ENCODE peak calls at places on chromosomes 16 and 17, in six cellular contexts. N, U, F, O, T and R are unnamed samples.
A peak's percentile ranks its signal among the peaks of the same experiment; 100 is the strongest.

GRCh38 chr17:75073618-75074047 is 14.1 kb upstream of the SLC16A5 start:
- DNase-seq in O (peak; percentile 66), F (no peak), U (no peak), T (no peak), N (no peak), R (no peak)

GRCh38 chr16:11256657-11257130 is 690 bp upstream of the SOCS1 start:
- DNase-seq in U (peak; percentile 67), T (peak; percentile 46), N (peak; percentile 25), F (peak; percentile 57), O (peak; percentile 81), R (peak; percentile 71)

GRCh38 chr17:32281011-32281451 is 15.4 kb downstream of the RHBDL3 start:
- DNase-seq in O (no peak), N (no peak), U (no peak), T (peak; percentile 50), F (no peak), R (no peak)

GRCh38 chr17:5121186-5121841 is 5.5 kb downstream of the USP6 start:
- DNase-seq in O (no peak), U (no peak), F (peak; percentile 45), T (no peak), N (no peak), R (no peak)

GRCh38 chr17:48374650-48375230 is 55.3 kb downstream of the SKAP1 start:
- DNase-seq in N (no peak), O (peak; percentile 14), U (peak; percentile 57), T (no peak), F (peak; percentile 74), R (peak; percentile 58)

GRCh38 chr16:84589975-84590719 is 27.7 kb downstream of the COTL1 start:
- DNase-seq in T (no peak), O (no peak), N (no peak), U (no peak), F (no peak), R (no peak)

GRCh38 chr17:48737330-48738043 is 8.9 kb upstream of the HOXB13 start:
- DNase-seq in T (no peak), N (no peak), O (no peak), U (no peak), F (no peak), R (no peak)

GRCh38 chr17:72730091-72730490 is 362.4 kb downstream of the SLC39A11 start:
- DNase-seq in T (no peak), U (no peak), N (peak; percentile 85), O (no peak), F (no peak), R (no peak)

GRCh38 chr17:4861052-4861451 is 27.9 kb downstream of the MINK1 start:
- DNase-seq in T (no peak), U (no peak), N (no peak), F (no peak), O (no peak), R (no peak)

GRCh38 chr16:65121870-65122723 is at the start of gene CDH11:
- DNase-seq in F (peak; percentile 70), N (peak; percentile 82), U (peak; percentile 81), O (peak; percentile 92), T (peak; percentile 88), R (no peak)

GRCh38 chr17:15261063-15261817 is 3.9 kb downstream of the PMP22 start:
- DNase-seq in N (peak; percentile 60), O (peak; percentile 80), U (peak; percentile 79), F (peak; percentile 75), T (peak; percentile 51), R (peak; percentile 61)

GRCh38 chr17:72387487-72387886 is 266.7 kb downstream of the SOX9 start:
- DNase-seq in T (no peak), U (peak; percentile 79), O (peak; percentile 90), N (peak; percentile 96), F (no peak), R (peak; percentile 82)

GRCh38 chr17:2233441-2233947 is 70.1 kb downstream of the SMG6 start:
- DNase-seq in T (no peak), U (no peak), O (peak; percentile 93), F (no peak), N (peak; percentile 89), R (no peak)

GRCh38 chr16:78689536-78689935 is 590.1 kb downstream of the WWOX start:
- DNase-seq in T (no peak), U (no peak), N (no peak), O (no peak), F (no peak), R (no peak)

GRCh38 chr17:46943511-46944393 is 20.8 kb downstream of the GOSR2 start:
- DNase-seq in N (peak; percentile 36), F (peak; percentile 77), T (no peak), O (peak; percentile 69), U (peak; percentile 68), R (peak; percentile 72)

GRCh38 chr17:4220655-4221054 is 43.1 kb downstream of the ANKFY1 start:
- DNase-seq in T (no peak), U (no peak), F (no peak), N (peak; percentile 11), O (peak; percentile 95), R (peak; percentile 33)

GRCh38 chr17:43822566-43823190 is 10.3 kb downstream of the MPP3 start:
- DNase-seq in U (no peak), F (no peak), N (peak; percentile 31), T (no peak), O (no peak), R (no peak)

GRCh38 chr17:82941021-82942001 is 101.5 kb upstream of the ZNF750 start:
- DNase-seq in O (no peak), T (no peak), F (no peak), N (no peak), U (no peak), R (no peak)

GRCh38 chr16:79815049-79815448 is 214.5 kb upstream of the MAF start:
- DNase-seq in O (no peak), F (no peak), U (no peak), T (no peak), N (no peak), R (no peak)

GRCh38 chr17:59853168-59853918 is 39.4 kb downstream of the TUBD1 start:
- DNase-seq in T (no peak), U (peak; percentile 72), N (peak; percentile 100), O (peak; percentile 97), F (peak; percentile 90), R (peak; percentile 98)

GRCh38 chr16:4788489-4788889 is 344 bp upstream of the SEPTIN12 start:
- DNase-seq in N (no peak), U (no peak), F (no peak), O (no peak), T (no peak), R (no peak)

GRCh38 chr16:22641030-22641671 is 130.5 kb downstream of the NPIPB5 start:
- DNase-seq in N (peak; percentile 49), U (peak; percentile 50), F (peak; percentile 60), O (peak; percentile 19), T (peak; percentile 38), R (peak; percentile 52)

DNA sequence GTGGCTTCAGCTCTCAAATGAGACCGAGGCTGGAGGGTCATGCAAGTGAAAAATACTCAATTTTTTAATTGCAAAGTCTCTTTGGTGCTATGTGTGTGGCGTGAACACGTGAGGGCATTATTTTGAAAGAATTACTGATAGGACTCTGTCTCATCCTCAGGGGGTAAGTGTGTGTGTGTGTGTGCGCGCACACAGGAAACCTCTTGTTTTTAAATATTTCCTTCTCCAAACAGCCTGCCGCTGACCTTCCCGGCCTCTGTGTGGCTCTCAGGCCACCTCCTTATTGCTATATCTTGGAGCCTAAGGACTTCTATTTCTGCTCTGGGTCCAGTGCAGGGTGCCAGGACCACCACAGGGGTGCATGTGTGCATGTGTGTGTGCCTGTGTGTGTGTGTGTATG is 99.7 kb downstream of the CMIP start:
- DNase-seq in O (no peak), F (no peak), U (no peak), T (no peak), N (no peak), R (no peak)
- H3K79me1 ChIP-seq in O (peaks cover 62% of the 10 kb centered on the region), F (peaks cover 3% of the 10 kb centered on the region), U (peaks cover 58% of the 10 kb centered on the region), T (peaks cover 8% of the 10 kb centered on the region), N (peaks cover 63% of the 10 kb centered on the region), R (peaks cover 3% of the 10 kb centered on the region)

DNA sequence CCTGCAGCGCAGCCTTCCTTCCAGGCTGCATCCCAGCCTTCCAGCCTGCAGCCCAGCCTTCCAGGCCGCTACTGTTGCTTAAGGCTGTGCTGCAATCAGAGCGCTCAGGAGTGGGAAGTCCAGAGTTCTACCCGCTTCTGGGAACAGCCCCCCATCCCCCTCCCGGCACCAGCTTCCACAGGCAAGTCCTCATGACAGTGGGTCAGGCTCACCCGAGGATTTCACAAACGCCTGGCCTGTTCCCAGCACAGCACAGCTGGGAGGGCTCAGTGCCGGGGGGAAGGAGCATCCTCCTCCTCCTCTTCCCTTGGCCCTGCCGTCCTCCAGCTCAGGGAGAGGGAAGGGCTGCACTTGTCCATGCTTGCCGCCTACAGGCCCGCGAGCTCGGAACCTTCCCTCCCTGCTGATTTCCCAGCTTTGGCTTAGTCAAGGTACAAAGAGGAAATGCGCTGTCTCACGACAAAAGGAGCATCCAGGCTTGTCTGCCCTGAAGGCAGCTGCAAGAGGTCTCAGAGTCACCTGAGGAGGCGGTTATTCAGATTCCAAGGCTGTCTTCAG is 8.3 kb downstream of the SOCS3 start:
- DNase-seq in U (peak; percentile 98), N (peak; percentile 98), T (no peak), O (peak; percentile 100), F (peak; percentile 95), R (peak; percentile 87)
- H2BK120ac ChIP-seq in U (no peak overlapping the region), N (peak overlapping the region; percentile 80), T (no peak overlapping the region), O (peak overlapping the region; percentile 77), F (no peak overlapping the region), R (peak overlapping the region; percentile 67)

GRCh38 chr16:89317729-89318429 is 100.4 kb downstream of the ZNF778 start:
- DNase-seq in T (no peak), F (no peak), O (no peak), N (no peak), U (no peak), R (no peak)

GRCh38 chr16:89318430-89318758 is 100.9 kb downstream of the ZNF778 start:
- DNase-seq in U (no peak), O (no peak), T (no peak), N (no peak), F (no peak), R (no peak)

GRCh38 chr16:89315791-89316581 is 98.5 kb downstream of the ZNF778 start:
- DNase-seq in T (no peak), N (peak; percentile 89), O (peak; percentile 86), U (no peak), F (no peak), R (peak; percentile 14)

GRCh38 chr16:89315271-89315670 is 97.8 kb downstream of the ZNF778 start:
- DNase-seq in T (no peak), N (no peak), F (no peak), U (no peak), O (no peak), R (no peak)

GRCh38 chr16:89316701-89317100 is 99.2 kb downstream of the ZNF778 start:
- DNase-seq in O (no peak), U (no peak), T (no peak), F (no peak), N (no peak), R (no peak)
- H3K79me1 ChIP-seq in O (peaks cover 15% of the 10 kb centered on the region), U (peaks cover 64% of the 10 kb centered on the region), T (peaks cover 50% of the 10 kb centered on the region), F (peaks cover 12% of the 10 kb centered on the region), N (peaks cover 97% of the 10 kb centered on the region), R (peaks cover 2% of the 10 kb centered on the region)

DNA sequence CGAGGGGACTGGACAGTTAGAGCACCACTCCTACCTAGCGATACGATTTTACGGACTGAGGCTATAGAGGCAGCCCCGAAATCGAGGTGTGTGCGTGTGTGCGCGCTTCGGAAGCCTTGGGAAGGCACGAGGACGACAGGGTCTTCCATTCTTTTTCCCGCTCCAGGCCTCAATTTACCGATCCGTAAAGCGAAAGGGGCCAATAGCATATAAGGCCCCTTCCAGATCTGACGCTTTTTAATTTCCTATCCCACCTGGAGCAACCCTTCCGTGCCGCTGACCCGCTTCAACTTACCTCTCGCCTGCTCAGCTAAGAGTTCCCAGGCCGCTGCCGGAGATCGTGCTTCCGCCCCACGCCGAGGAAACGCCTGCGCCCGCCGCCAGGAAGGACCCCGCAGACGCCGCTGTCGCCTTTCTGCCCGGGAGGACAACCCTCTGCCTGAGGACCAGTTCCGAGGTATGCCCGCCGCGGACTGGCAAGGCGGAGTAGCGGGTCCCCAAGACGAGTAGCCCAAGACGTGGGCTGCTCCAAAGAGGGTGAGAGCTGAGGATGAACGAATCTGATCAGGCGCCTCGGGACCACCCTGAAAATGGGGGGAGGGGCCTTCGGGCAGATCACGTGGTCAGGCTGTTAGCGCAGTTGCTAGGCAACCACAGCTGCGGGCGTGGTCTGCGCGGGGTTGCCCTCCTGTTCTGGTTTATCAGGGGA is at the start of gene EFTUD2:
- DNase-seq in F (peak; percentile 95), T (peak; percentile 92), O (peak; percentile 92), N (peak; percentile 84), U (peak; percentile 93), R (peak; percentile 89)
- H2BK120ac ChIP-seq in F (no peak within 1 kb of the TSS), T (no peak within 1 kb of the TSS), O (peak within 1 kb of the TSS; percentile 6), N (peak within 1 kb of the TSS; percentile 98), U (no peak within 1 kb of the TSS), R (peak within 1 kb of the TSS; percentile 82)